ENCODE peak calls at places on chromosomes 12 and 14, in eight cellular contexts. M is activated T-cell treated with anti-CD3 and anti-CD28 coated beads, Interleukin-2, amount 50 U/mL, for 4 hours; T is PC-3; R is lung; B is HepG2; U is stimulated activated naive CD8-positive, alpha-beta T cell treated with anti-CD3 and anti-CD28 coated beads, Interleukin-15, Interleukin-2, amounts not matched to agents 100 U/mL and 50 U/mL, for 24 hours; X is pancreas; I is psoas muscle. C is an unnamed sample.

GRCh38 chr12:51972849-51973273 is 21.4 kb downstream of the ACVR1B start:
- ATAC-seq in M (peak; percentile 48), T (no peak), R (peak; percentile 75), B (peak; percentile 7), U (peak; percentile 80), X (no peak), I (peak; percentile 39), C (peak; percentile 60)

GRCh38 chr14:68653108-68653507 is 139.8 kb downstream of the ZFP36L1 start:
- ATAC-seq in M (no peak), T (no peak), R (no peak), B (no peak), U (no peak), X (no peak), I (no peak), C (no peak)

GRCh38 chr12:69348162-69348938 is at the start of gene LYZ:
- ATAC-seq in M (no peak), T (peak; percentile 51), R (peak; percentile 75), B (peak; percentile 99), U (no peak), X (no peak), I (no peak), C (no peak)

GRCh38 chr14:99467338-99468075 is 13.2 kb downstream of the SETD3 start:
- ATAC-seq in M (no peak), T (no peak), R (peak; percentile 53), B (peak; percentile 39), U (no peak), X (no peak), I (peak; percentile 70), C (no peak)

GRCh38 chr14:23112359-23113178 is 6.5 kb downstream of the CEBPE start:
- ATAC-seq in M (no peak), T (no peak), R (no peak), B (peak; percentile 26), U (no peak), X (no peak), I (no peak), C (no peak)

GRCh38 chr12:68792952-68793351 is 15.0 kb upstream of the MDM2 start:
- ATAC-seq in M (peak; percentile 93), T (peak; percentile 48), R (peak; percentile 53), B (peak; percentile 69), U (peak; percentile 80), X (no peak), I (no peak), C (peak; percentile 74)

GRCh38 chr12:25585021-25585523 is 32.0 kb upstream of the LMNTD1 start:
- ATAC-seq in M (no peak), T (no peak), R (no peak), B (no peak), U (no peak), X (peak; percentile 73), I (no peak), C (no peak)

GRCh38 chr12:7555752-7556151 is 52.2 kb upstream of the CD163 start:
- ATAC-seq in M (no peak), T (no peak), R (peak; percentile 62), B (no peak), U (no peak), X (no peak), I (no peak), C (no peak)

GRCh38 chr12:82040987-82041743 is 282.0 kb upstream of the PPFIA2 start:
- ATAC-seq in M (no peak), T (no peak), R (no peak), B (no peak), U (no peak), X (no peak), I (no peak), C (no peak)

GRCh38 chr12:111788178-111788654 is 21.5 kb downstream of the ALDH2 start:
- ATAC-seq in M (no peak), T (peak; percentile 57), R (no peak), B (peak; percentile 75), U (no peak), X (peak; percentile 87), I (peak; percentile 85), C (no peak)

GRCh38 chr14:90842726-90843125 is 26.5 kb upstream of the TTC7B start:
- ATAC-seq in M (peak; percentile 32), T (no peak), R (peak; percentile 15), B (no peak), U (no peak), X (no peak), I (no peak), C (no peak)

GRCh38 chr12:59459966-59460365 is 135.9 kb upstream of the SLC16A7 start:
- ATAC-seq in M (no peak), T (peak; percentile 43), R (no peak), B (no peak), U (no peak), X (no peak), I (no peak), C (no peak)

GRCh38 chr14:96797943-96798349 is 764 bp downstream of the VRK1 start:
- ATAC-seq in M (no peak), T (peak; percentile 7), R (no peak), B (peak; percentile 38), U (peak; percentile 6), X (no peak), I (no peak), C (no peak)

GRCh38 chr12:46585854-46586621 is 213.5 kb upstream of the SLC38A2 start:
- ATAC-seq in M (no peak), T (peak; percentile 100), R (no peak), B (peak; percentile 86), U (no peak), X (no peak), I (no peak), C (no peak)

GRCh38 chr14:104732931-104733681 is 9.1 kb downstream of the ADSS1 start:
- ATAC-seq in M (no peak), T (peak; percentile 53), R (no peak), B (no peak), U (no peak), X (no peak), I (no peak), C (no peak)

GRCh38 chr14:105422695-105423487 is 3.3 kb downstream of the MTA1 start:
- ATAC-seq in M (no peak), T (no peak), R (no peak), B (no peak), U (no peak), X (no peak), I (no peak), C (no peak)

GRCh38 chr12:109199324-109199723 is 82.9 kb downstream of the ACACB start:
- ATAC-seq in M (no peak), T (no peak), R (no peak), B (no peak), U (no peak), X (no peak), I (no peak), C (no peak)

GRCh38 chr12:43795716-43796282 is 10.3 kb downstream of the TWF1 start:
- ATAC-seq in M (no peak), T (peak; percentile 67), R (peak; percentile 64), B (peak; percentile 71), U (no peak), X (no peak), I (no peak), C (no peak)

GRCh38 chr12:96177013-96177412 is 17.2 kb upstream of the ELK3 start:
- ATAC-seq in M (peak; percentile 98), T (peak; percentile 91), R (peak; percentile 79), B (no peak), U (peak; percentile 99), X (no peak), I (peak; percentile 40), C (peak; percentile 98)

GRCh38 chr12:71166280-71166679 is 8.5 kb upstream of the TSPAN8 start:
- ATAC-seq in M (no peak), T (no peak), R (no peak), B (no peak), U (no peak), X (no peak), I (no peak), C (no peak)

GRCh38 chr14:51069065-51069464 is 25.8 kb downstream of the TRIM9 start:
- ATAC-seq in M (no peak), T (no peak), R (no peak), B (no peak), U (no peak), X (no peak), I (no peak), C (no peak)

GRCh38 chr14:94970937-94971730 is 186.2 kb downstream of the DICER1 start:
- ATAC-seq in M (no peak), T (no peak), R (no peak), B (no peak), U (no peak), X (no peak), I (no peak), C (no peak)

GRCh38 chr12:16520328-16520727 is 85.6 kb downstream of the LMO3 start:
- ATAC-seq in M (no peak), T (no peak), R (no peak), B (no peak), U (no peak), X (no peak), I (no peak), C (no peak)

GRCh38 chr12:92539966-92540791 is 162.6 kb upstream of the PLEKHG7 start:
- ATAC-seq in M (peak; percentile 19), T (no peak), R (no peak), B (peak; percentile 59), U (peak; percentile 19), X (peak; percentile 53), I (no peak), C (peak; percentile 31)

C was measured in activated T-helper 17 cell treated with anti-CD3 and anti-CD28 coated beads, Interleukin-2, amount 50 U/mL, for 72 hours.